ENCODE peak calls at places on chromosomes 4 and X, in four cellular contexts. A is GM12878, B is K562, X is HepG2. T is an unnamed sample.

GRCh38 chr4:1855334-1856070 is 454 bp downstream of the LETM1 start:
- DNase-seq in A (no peak), B (peak; percentile 73), X (no peak), T (no peak)

GRCh38 chr4:44493924-44494323 is 45.3 kb upstream of the KCTD8 start:
- DNase-seq in A (no peak), B (peak; percentile 13), X (peak; percentile 20), T (no peak)

GRCh38 chr4:39716356-39716755 is 18.4 kb downstream of the UBE2K start:
- DNase-seq in A (no peak), B (no peak), X (no peak), T (no peak)

GRCh38 chrX:138886769-138887168 is 175.3 kb upstream of the FGF13 start:
- DNase-seq in A (no peak), B (no peak), X (peak; percentile 0), T (no peak)

GRCh38 chrX:18970465-18970864 is 13.4 kb downstream of the PHKA2 start:
- DNase-seq in A (no peak), B (no peak), X (no peak), T (no peak)

GRCh38 chr4:10383417-10383816 is 73.8 kb downstream of the ZNF518B start:
- DNase-seq in A (no peak), B (no peak), X (no peak), T (no peak)

GRCh38 chr4:7103599-7104365 is 35.9 kb upstream of the GRPEL1 start:
- DNase-seq in A (no peak), B (no peak), X (peak; percentile 86), T (no peak)

GRCh38 chr4:151276787-151277557 is at the start of gene PRSS48:
- DNase-seq in A (no peak), B (peak; percentile 62), X (peak; percentile 55), T (peak; percentile 90)

GRCh38 chrX:65668362-65669310 is 1.2 kb downstream of the MSN start:
- DNase-seq in A (peak; percentile 31), B (peak; percentile 59), X (no peak), T (peak; percentile 18)

GRCh38 chr4:683247-683897 is 5.6 kb downstream of the SLC49A3 start:
- DNase-seq in A (no peak), B (no peak), X (no peak), T (no peak)

GRCh38 chr4:183153190-183153916 is 54.3 kb downstream of the WWC2 start:
- DNase-seq in A (no peak), B (no peak), X (no peak), T (no peak)

DNA sequence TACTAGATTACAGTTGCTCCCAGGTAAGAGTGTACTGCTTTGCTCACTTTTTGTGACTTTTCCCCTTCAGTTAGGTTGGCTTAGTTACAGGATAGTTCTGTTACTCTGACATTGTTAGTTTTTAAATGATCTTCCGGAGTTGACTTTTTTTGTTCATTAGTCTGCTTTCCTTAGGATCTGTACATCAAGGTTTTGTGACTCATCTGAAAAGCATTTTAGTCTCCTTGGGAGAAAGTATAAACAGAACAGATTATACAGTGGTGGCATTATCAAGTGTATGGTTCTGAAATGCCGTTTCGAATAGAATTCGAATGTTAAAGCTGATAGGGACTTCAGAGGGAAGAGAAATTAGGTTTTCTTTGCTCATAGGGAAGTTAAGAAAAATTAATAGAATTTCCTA is 63.3 kb downstream of the USP9X start:
- DNase-seq in A (no peak), B (no peak), X (no peak), T (no peak)
- TF ChIP-seq ATF3 in A (no peak), B (no peak), X (no peak), T (no peak)

GRCh38 chrX:17499512-17499911 is 124.5 kb downstream of the NHS start:
- DNase-seq in A (no peak), B (no peak), X (no peak), T (no peak)

GRCh38 chrX:17497193-17497592 is 122.2 kb downstream of the NHS start:
- DNase-seq in A (no peak), B (no peak), X (no peak), T (no peak)

GRCh38 chrX:17495052-17495451 is 120.1 kb downstream of the NHS start:
- DNase-seq in A (no peak), B (no peak), X (peak; percentile 2), T (no peak)

GRCh38 chrX:17494231-17494630 is 119.2 kb downstream of the NHS start:
- DNase-seq in A (no peak), B (no peak), X (no peak), T (no peak)

GRCh38 chrX:17496407-17496806 is 121.4 kb downstream of the NHS start:
- DNase-seq in A (no peak), B (no peak), X (no peak), T (no peak)
- TF ChIP-seq MAX in A (no peak), B (no peak), X (no peak), T (no peak)

GRCh38 chr4:180990931-180991330 is 1252.3 kb upstream of the TENM3 start:
- DNase-seq in A (no peak), B (no peak), X (no peak), T (no peak)
- TF ChIP-seq ETV6 in A (no peak), B (no peak), X (no peak), T (no peak)

GRCh38 chrX:11704725-11705495 is 39.2 kb upstream of the ARHGAP6 start:
- DNase-seq in A (no peak), B (no peak), X (no peak), T (peak; percentile 12)
- TF ChIP-seq ATF3 in A (no peak), B (no peak), X (no peak), T (no peak)

DNA sequence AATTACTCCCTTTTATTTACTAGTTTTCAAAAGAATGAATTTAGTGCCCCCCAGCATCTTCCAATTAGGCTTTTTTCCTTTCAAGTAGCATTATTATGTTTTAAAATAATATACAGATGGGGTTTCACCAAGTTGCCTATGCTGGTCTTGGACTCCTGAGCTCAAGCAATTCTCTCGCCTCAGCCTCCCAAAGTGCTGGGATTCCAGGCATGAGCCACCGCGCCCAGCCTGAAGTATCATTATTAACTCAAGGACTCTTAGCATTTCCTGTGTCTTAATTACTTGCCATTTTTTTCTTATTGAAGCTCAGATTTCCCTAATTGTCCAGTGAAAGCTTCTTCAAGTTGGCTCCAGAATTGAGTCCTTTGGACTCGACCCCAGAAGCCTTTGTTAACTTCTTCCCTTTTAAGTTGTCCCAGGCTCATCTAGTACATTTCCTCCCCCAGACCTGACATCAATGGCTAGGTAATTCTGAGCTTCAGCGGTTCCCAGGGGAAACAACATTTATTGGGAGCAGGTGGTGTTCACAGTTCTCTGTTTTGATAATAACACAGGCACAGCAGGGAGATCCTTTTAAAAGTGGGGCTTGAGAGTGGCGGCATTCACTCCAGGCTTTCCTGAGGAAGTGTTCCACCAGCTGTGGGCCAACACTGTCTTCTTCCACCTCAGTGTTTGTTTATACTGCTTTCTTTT is 10.0 kb downstream of the SAT1 start:
- DNase-seq in A (no peak), B (no peak), X (no peak), T (no peak)
- TF ChIP-seq MAX in A (no peak), B (no peak), X (no peak), T (no peak)

GRCh38 chr4:13704020-13704419 is 76.5 kb upstream of the BOD1L1 start:
- DNase-seq in A (no peak), B (no peak), X (no peak), T (no peak)

GRCh38 chr4:13704761-13705160 is 77.2 kb upstream of the BOD1L1 start:
- DNase-seq in A (no peak), B (no peak), X (no peak), T (no peak)

GRCh38 chr4:13700196-13701140 is 72.9 kb upstream of the BOD1L1 start:
- DNase-seq in A (no peak), B (no peak), X (no peak), T (no peak)

GRCh38 chr4:13703096-13703495 is 75.6 kb upstream of the BOD1L1 start:
- DNase-seq in A (no peak), B (no peak), X (no peak), T (no peak)

DNA sequence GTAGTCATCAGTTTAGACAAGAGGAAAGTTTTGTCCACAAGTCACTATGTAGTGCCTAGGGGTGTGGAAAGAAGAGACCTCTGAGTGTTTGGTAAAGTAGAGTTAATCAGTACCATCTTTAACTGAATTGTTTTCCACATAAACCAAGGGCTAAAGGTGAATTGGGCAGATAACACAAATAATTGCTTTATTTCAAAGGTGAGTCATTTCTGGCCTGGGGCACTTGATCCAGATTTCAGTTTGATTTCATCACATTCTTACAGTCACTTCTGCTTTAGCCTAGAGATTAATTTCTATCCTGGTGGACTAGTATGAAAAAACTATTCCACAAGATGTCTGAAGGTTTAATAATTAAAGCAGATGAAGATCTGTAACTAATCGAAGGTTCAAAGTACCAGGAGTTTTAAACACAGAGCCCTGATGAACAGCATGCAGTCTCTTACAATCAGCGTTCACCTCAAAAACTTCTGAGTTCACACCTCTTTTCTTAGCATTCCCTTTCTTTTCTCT is 74.5 kb upstream of the BOD1L1 start:
- DNase-seq in A (no peak), B (no peak), X (peak; percentile 1), T (no peak)
- TF ChIP-seq ETV6 in A (no peak), B (no peak), X (no peak), T (no peak)

DNA sequence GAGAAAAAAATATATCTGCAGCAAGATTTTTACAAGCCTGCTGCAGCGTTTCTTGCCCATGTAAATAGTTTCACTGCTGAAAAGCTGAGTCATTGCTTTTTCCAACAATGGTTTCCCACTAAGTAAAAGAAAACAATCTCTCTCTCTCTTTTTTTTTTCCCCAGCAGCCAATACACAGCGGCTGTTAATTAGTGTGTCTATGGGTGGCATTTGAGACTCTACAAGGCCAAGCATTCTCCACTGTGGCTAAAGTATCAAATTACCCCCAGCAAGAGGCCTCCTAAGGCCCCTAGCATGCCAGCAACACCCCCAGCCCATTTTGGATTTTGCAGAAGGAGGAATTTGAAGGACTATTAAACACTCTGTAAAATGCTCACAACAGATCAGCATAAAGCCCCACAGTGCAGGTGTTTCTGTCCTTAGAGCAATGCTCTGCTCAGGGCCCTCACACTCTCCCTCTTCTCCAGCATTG is 837.4 kb downstream of the TRIML1 start:
- DNase-seq in A (no peak), B (no peak), X (no peak), T (peak; percentile 32)
- TF ChIP-seq ATF3 in A (no peak), B (no peak), X (no peak), T (no peak)

DNA sequence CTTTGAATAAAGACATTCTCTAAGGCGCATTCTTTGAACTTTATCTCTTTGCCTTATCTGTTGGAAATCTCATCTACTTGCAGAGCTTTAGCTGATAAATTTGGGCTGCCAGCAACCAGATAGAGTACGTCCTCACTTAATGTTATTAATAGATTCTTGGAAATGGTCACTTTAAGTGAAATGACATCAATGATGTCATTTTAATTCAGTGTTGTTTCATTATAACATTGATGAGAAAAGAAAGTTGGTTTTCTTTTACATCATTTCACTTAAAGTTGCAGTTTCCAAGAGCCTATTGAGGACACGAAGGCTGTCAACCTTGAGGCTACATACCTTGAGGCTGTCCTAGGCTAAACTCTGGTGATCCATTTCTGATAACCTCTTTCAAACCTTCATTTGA is 9.3 kb downstream of the TMEM165 start:
- DNase-seq in A (no peak), B (no peak), X (no peak), T (no peak)
- TF ChIP-seq MAX in A (no peak), B (no peak), X (no peak), T (no peak)

GRCh38 chr4:17577660-17578481 is 873 bp downstream of the LAP3 start:
- DNase-seq in A (no peak), B (no peak), X (no peak), T (peak; percentile 54)

GRCh38 chr4:17574206-17574605 is 2.8 kb upstream of the LAP3 start:
- DNase-seq in A (no peak), B (no peak), X (no peak), T (no peak)

GRCh38 chr4:17580969-17581368 is 4.0 kb downstream of the LAP3 start:
- DNase-seq in A (no peak), B (no peak), X (no peak), T (no peak)

GRCh38 chr4:17576932-17577659 is at the start of gene LAP3:
- DNase-seq in A (peak; percentile 91), B (peak; percentile 96), X (peak; percentile 90), T (peak; percentile 98)

GRCh38 chr4:17578482-17578891 is 1.5 kb downstream of the LAP3 start:
- DNase-seq in A (peak; percentile 34), B (no peak), X (no peak), T (no peak)
- TF ChIP-seq ETV6 in A (no peak), B (no peak), X (no peak), T (no peak)

T was measured in WTC11.